ENCODE peak calls at places on chromosomes 4 and X, in ten cellular contexts. E is A549, O is tibial nerve, P is H1, U is transverse colon, C is upper lobe of left lung, R is esophagus muscularis mucosa, Q is suprapubic skin, K is GM12878, V is HepG2. G is an unnamed sample.
A peak's percentile ranks its signal among the peaks of the same experiment; 100 is the strongest.

GRCh38 chr4:125826801-125827200 is 512.0 kb downstream of the FAT4 start:
- DNase-seq in K (no peak), O (no peak), R (no peak), U (no peak), E (no peak), C (no peak), Q (no peak), V (no peak), P (no peak), G (no peak)

GRCh38 chrX:155966876-155967275 is 30.6 kb upstream of the IL9R start:
- DNase-seq in P (no peak), R (no peak), O (no peak), E (peak; percentile 79), V (peak; percentile 54), C (no peak), K (peak; percentile 12), U (peak; percentile 9), Q (no peak), G (no peak)

GRCh38 chrX:125544856-125545255 is 225.2 kb downstream of the TEX13C start:
- DNase-seq in O (no peak), V (no peak), R (no peak), K (no peak), C (no peak), U (no peak), P (no peak), Q (no peak), E (no peak), G (no peak)

GRCh38 chr4:184838249-184839074 is 12.7 kb upstream of the ACSL1 start:
- DNase-seq in R (no peak), V (peak; percentile 98), E (peak; percentile 77), K (no peak), Q (no peak), U (no peak), O (no peak), C (no peak), P (no peak), G (no peak)

GRCh38 chr4:151014521-151015457 is at the start of gene LRBA:
- DNase-seq in C (no peak), Q (no peak), R (peak; percentile 93), P (peak; percentile 77), O (peak; percentile 57), K (peak; percentile 57), U (peak; percentile 91), E (peak; percentile 74), V (peak; percentile 82), G (peak; percentile 87)

GRCh38 chrX:117301086-117301485 is 815.5 kb downstream of the KLHL13 start:
- DNase-seq in U (no peak), K (no peak), O (no peak), V (no peak), P (no peak), C (no peak), R (no peak), E (no peak), Q (no peak), G (no peak)

GRCh38 chr4:95213361-95213760 is 335.4 kb downstream of the UNC5C start:
- DNase-seq in P (no peak), E (no peak), K (no peak), O (no peak), Q (no peak), V (no peak), U (no peak), C (no peak), R (peak; percentile 60), G (no peak)

GRCh38 chr4:11732155-11732554 is 303.5 kb upstream of the HS3ST1 start:
- DNase-seq in V (no peak), P (no peak), C (no peak), K (no peak), R (no peak), O (no peak), Q (no peak), U (peak; percentile 37), E (no peak), G (peak; percentile 71)

GRCh38 chr4:183876268-183876934 is 28.7 kb upstream of the STOX2 start:
- DNase-seq in C (peak; percentile 68), O (no peak), U (peak; percentile 63), P (no peak), Q (peak; percentile 81), V (no peak), E (peak; percentile 62), K (no peak), R (peak; percentile 84), G (peak; percentile 87)

GRCh38 chr4:94577136-94577535 is 125.4 kb downstream of the PDLIM5 start:
- DNase-seq in C (no peak), K (no peak), V (no peak), R (no peak), U (peak; percentile 15), Q (no peak), O (peak; percentile 28), E (no peak), P (no peak), G (no peak)

GRCh38 chrX:23332888-23333821 is 1.5 kb upstream of the PTCHD1 start:
- DNase-seq in K (no peak), E (no peak), Q (no peak), V (no peak), O (no peak), P (no peak), C (peak; percentile 68), R (no peak), U (peak; percentile 7), G (no peak)

GRCh38 chrX:275967-276587 is 5.1 kb upstream of the PLCXD1 start:
- DNase-seq in C (peak; percentile 91), R (peak; percentile 93), E (peak; percentile 78), V (peak; percentile 73), U (peak; percentile 84), O (peak; percentile 69), K (no peak), Q (peak; percentile 81), P (no peak), G (peak; percentile 90)

GRCh38 chr4:186297013-186297645 is 31.1 kb downstream of the F11 start:
- DNase-seq in R (no peak), K (no peak), C (peak; percentile 77), E (peak; percentile 54), U (no peak), Q (no peak), P (no peak), O (no peak), V (peak; percentile 32), G (no peak)

GRCh38 chr4:114015444-114015899 is 36.0 kb upstream of the ARSJ start:
- DNase-seq in P (no peak), V (no peak), O (no peak), U (no peak), E (peak; percentile 89), R (no peak), K (no peak), C (no peak), Q (no peak), G (no peak)

GRCh38 chr4:138341739-138342415 is 99.7 kb upstream of the SLC7A11 start:
- DNase-seq in O (no peak), Q (no peak), R (no peak), K (peak; percentile 72), V (no peak), E (no peak), P (no peak), U (no peak), C (no peak), G (no peak)

DNA sequence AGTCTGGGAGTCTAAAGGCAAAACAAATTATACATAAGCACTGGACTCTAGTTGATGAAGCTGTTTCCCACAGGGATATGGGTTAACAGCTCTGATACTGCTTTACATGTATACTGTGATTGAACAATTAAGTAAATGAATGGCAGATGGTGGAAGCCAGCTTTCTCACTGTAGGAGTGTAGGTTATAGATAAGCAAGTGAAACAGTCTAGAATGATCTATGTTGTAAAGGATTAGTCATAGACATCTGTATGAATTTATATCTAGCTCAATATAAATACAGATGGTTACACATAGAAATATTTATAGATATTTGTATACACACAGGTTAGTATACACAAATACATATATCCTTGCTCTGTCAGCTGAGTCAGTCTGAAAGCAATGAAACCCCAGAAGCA is 276.1 kb downstream of the PPARGC1A start:
- DNase-seq in P (no peak), O (no peak), U (no peak), E (no peak), R (no peak), Q (no peak), K (no peak), C (no peak), V (no peak), G (no peak)
- TF ChIP-seq CTCF in P (no peak), O (no peak), U (no peak), E (no peak), R (no peak), Q (no peak), K (no peak), C (no peak), V (no peak), G (no peak)

GRCh38 chrX:93649381-93649780 is 24.0 kb downstream of the NAP1L3 start:
- DNase-seq in K (no peak), V (no peak), O (no peak), P (no peak), E (no peak), C (no peak), Q (no peak), U (no peak), R (no peak), G (no peak)
- TF ChIP-seq EP300 in K (no peak), V (no peak), O (no peak), P (no peak), E (no peak), C (no peak), Q (no peak), U (no peak), R (no peak), G (no peak)

GRCh38 chr4:4677825-4678522 is 136.1 kb upstream of the STX18 start:
- DNase-seq in U (no peak), V (no peak), Q (no peak), K (no peak), R (no peak), C (no peak), P (no peak), O (peak; percentile 36), E (peak; percentile 14), G (no peak)
- TF ChIP-seq CTCF in U (no peak), V (peak; percentile 77), Q (peak; percentile 36), K (peak; percentile 51), R (peak; percentile 43), C (no peak), P (peak; percentile 93), O (peak; percentile 26), E (no peak), G (peak; percentile 14)

GRCh38 chr4:48018112-48018511 is 1.5 kb downstream of the NIPAL1 start:
- DNase-seq in P (no peak), Q (no peak), E (no peak), R (no peak), K (no peak), V (no peak), C (no peak), O (no peak), U (no peak), G (no peak)

GRCh38 chr4:48024522-48024921 is 8.0 kb downstream of the NIPAL1 start:
- DNase-seq in O (no peak), Q (no peak), R (no peak), K (no peak), V (no peak), C (no peak), U (no peak), E (no peak), P (no peak), G (no peak)

GRCh38 chr4:48025005-48025404 is 8.4 kb downstream of the NIPAL1 start:
- DNase-seq in O (no peak), U (no peak), C (no peak), R (no peak), K (no peak), Q (no peak), V (no peak), E (no peak), P (no peak), G (no peak)

GRCh38 chr4:48022192-48022799 is 5.7 kb downstream of the NIPAL1 start:
- DNase-seq in R (no peak), E (no peak), P (no peak), U (no peak), V (no peak), O (no peak), K (no peak), Q (no peak), C (no peak), G (no peak)

GRCh38 chr4:48021086-48021485 is 4.5 kb downstream of the NIPAL1 start:
- DNase-seq in U (no peak), E (no peak), K (no peak), C (no peak), Q (no peak), O (no peak), R (no peak), V (no peak), P (no peak), G (no peak)
- TF ChIP-seq EP300 in U (no peak), E (no peak), K (no peak), C (no peak), Q (no peak), O (no peak), R (no peak), V (no peak), P (no peak), G (no peak)

G was measured in stomach.